ENCODE peak calls at places on chromosomes 6 and 20, in six cellular contexts. V, F, X, I, T and L are unnamed samples.
A peak's percentile ranks its signal among the peaks of the same experiment; 100 is the strongest.

GRCh38 chr6:114216789-114217467 is 125.9 kb downstream of the HS3ST5 start:
- DNase-seq in V (no peak), F (no peak), T (no peak), X (no peak), I (no peak), L (no peak)

GRCh38 chr6:71294121-71294523 is 5.5 kb downstream of the OGFRL1 start:
- DNase-seq in T (no peak), V (no peak), F (peak; percentile 24), I (no peak), X (no peak), L (no peak)

GRCh38 chr6:120990866-120991265 is 343.4 kb downstream of the TBC1D32 start:
- DNase-seq in F (no peak), I (no peak), V (no peak), X (no peak), T (no peak), L (no peak)

GRCh38 chr20:56465997-56466396 is 2.4 kb upstream of the RTF2 start:
- DNase-seq in X (no peak), V (no peak), F (no peak), T (no peak), I (no peak), L (peak; percentile 56)

GRCh38 chr6:150599199-150600002 is at the start of gene PLEKHG1:
- DNase-seq in T (no peak), V (peak; percentile 34), I (peak; percentile 32), F (peak; percentile 58), X (no peak), L (peak; percentile 70)

GRCh38 chr6:114024746-114025145 is 53.8 kb upstream of the HDAC2 start:
- DNase-seq in X (no peak), V (no peak), F (no peak), T (no peak), I (no peak), L (no peak)

GRCh38 chr6:154868143-154868594 is 126.9 kb upstream of the TIAM2 start:
- DNase-seq in F (peak; percentile 57), I (peak; percentile 42), X (peak; percentile 79), V (peak; percentile 35), T (no peak), L (peak; percentile 58)

GRCh38 chr6:110944681-110945151 is 13.8 kb upstream of the GTF3C6 start:
- DNase-seq in I (peak; percentile 26), T (peak; percentile 94), V (peak; percentile 70), X (peak; percentile 9), F (peak; percentile 39), L (peak; percentile 82)

GRCh38 chr20:50061151-50062005 is 51.6 kb downstream of the UBE2V1 start:
- DNase-seq in I (no peak), X (no peak), T (no peak), V (no peak), F (no peak), L (no peak)

GRCh38 chr20:47998736-47999135 is 213.5 kb upstream of the SULF2 start:
- DNase-seq in V (no peak), T (no peak), I (no peak), X (no peak), F (no peak), L (peak; percentile 95)

GRCh38 chr6:14001329-14002012 is 76.7 kb downstream of the RNF182 start:
- DNase-seq in V (peak; percentile 67), F (no peak), X (peak; percentile 19), I (no peak), T (no peak), L (no peak)

GRCh38 chr6:153038378-153038777 is 35.9 kb upstream of the MTRF1L start:
- DNase-seq in X (no peak), V (no peak), I (no peak), T (no peak), F (no peak), L (no peak)

GRCh38 chr6:76792394-76792793 is 670.9 kb downstream of the HTR1B start:
- DNase-seq in F (no peak), I (no peak), V (no peak), X (no peak), T (no peak), L (no peak)

GRCh38 chr6:113782641-113783040 is 74.5 kb upstream of the MARCKS start:
- DNase-seq in T (no peak), I (no peak), F (no peak), X (no peak), V (no peak), L (no peak)

GRCh38 chr20:58973866-58974265 is 7.2 kb upstream of the NELFCD start:
- DNase-seq in I (no peak), T (no peak), V (no peak), X (no peak), F (no peak), L (no peak)

GRCh38 chr6:4819706-4820283 is 43.6 kb downstream of the CDYL start:
- DNase-seq in F (no peak), X (no peak), V (no peak), T (no peak), I (no peak), L (no peak)

GRCh38 chr6:113017316-113017715 is 670.2 kb downstream of the RFPL4B start:
- DNase-seq in T (no peak), F (no peak), V (no peak), X (no peak), I (no peak), L (no peak)

GRCh38 chr6:77451466-77451865 is 11.8 kb downstream of the HTR1B start:
- DNase-seq in F (no peak), V (no peak), I (no peak), X (no peak), T (no peak), L (no peak)

GRCh38 chr6:13666194-13667105 is 45.2 kb downstream of the RANBP9 start:
- DNase-seq in T (no peak), V (no peak), I (no peak), F (no peak), X (no peak), L (no peak)

GRCh38 chr20:1808101-1808500 is 87.1 kb upstream of the SIRPA start:
- DNase-seq in T (no peak), I (no peak), F (no peak), X (no peak), V (no peak), L (no peak)

GRCh38 chr6:4253604-4254211 is 118.3 kb upstream of the ECI2 start:
- DNase-seq in X (peak; percentile 20), V (peak; percentile 18), F (peak; percentile 96), I (no peak), T (no peak), L (no peak)

GRCh38 chr6:170091000-170091638 is 199.8 kb downstream of the DLL1 start:
- DNase-seq in X (no peak), F (no peak), T (no peak), I (no peak), V (no peak), L (no peak)

GRCh38 chr6:31907158-31907813 is 5.4 kb upstream of the ZBTB12 start:
- DNase-seq in I (no peak), T (no peak), X (peak; percentile 86), V (no peak), F (no peak), L (peak; percentile 99)

GRCh38 chr6:6131492-6132109 is 124.9 kb upstream of the NRN1 start:
- DNase-seq in X (peak; percentile 53), I (peak; percentile 66), V (peak; percentile 3), F (peak; percentile 6), T (no peak), L (peak; percentile 36)

GRCh38 chr20:40600441-40601235 is 88.4 kb downstream of the MAFB start:
- DNase-seq in V (no peak), X (no peak), I (no peak), F (no peak), T (no peak), L (no peak)

GRCh38 chr6:49550413-49551125 is at the start of gene C6orf141:
- DNase-seq in X (no peak), F (peak; percentile 24), T (no peak), I (no peak), V (peak; percentile 60), L (no peak)

GRCh38 chr6:96152114-96152708 is 136.4 kb downstream of the FUT9 start:
- DNase-seq in I (no peak), V (no peak), T (no peak), X (no peak), F (no peak), L (no peak)

GRCh38 chr6:96153775-96154174 is 138.0 kb downstream of the FUT9 start:
- DNase-seq in V (no peak), I (no peak), X (no peak), T (no peak), F (no peak), L (no peak)

GRCh38 chr6:96151707-96152106 is 135.9 kb downstream of the FUT9 start:
- DNase-seq in I (no peak), V (no peak), F (no peak), T (no peak), X (no peak), L (no peak)

GRCh38 chr6:96156425-96156824 is 140.7 kb downstream of the FUT9 start:
- DNase-seq in X (no peak), F (no peak), T (no peak), I (no peak), V (no peak), L (no peak)

GRCh38 chr6:96157018-96157565 is 141.3 kb downstream of the FUT9 start:
- DNase-seq in X (peak; percentile 2), I (no peak), F (no peak), T (peak; percentile 28), V (no peak), L (no peak)
- TF ChIP-seq MYC in X (no peak), I (no peak), F (no peak), T (no peak), V (no peak), L (no peak)

GRCh38 chr6:167787896-167788530 is 38.7 kb upstream of the AFDN start:
- DNase-seq in F (no peak), I (peak; percentile 54), V (no peak), T (no peak), X (no peak), L (no peak)
- TF ChIP-seq MYC in F (no peak), I (no peak), V (no peak), T (no peak), X (no peak), L (no peak)

DNA sequence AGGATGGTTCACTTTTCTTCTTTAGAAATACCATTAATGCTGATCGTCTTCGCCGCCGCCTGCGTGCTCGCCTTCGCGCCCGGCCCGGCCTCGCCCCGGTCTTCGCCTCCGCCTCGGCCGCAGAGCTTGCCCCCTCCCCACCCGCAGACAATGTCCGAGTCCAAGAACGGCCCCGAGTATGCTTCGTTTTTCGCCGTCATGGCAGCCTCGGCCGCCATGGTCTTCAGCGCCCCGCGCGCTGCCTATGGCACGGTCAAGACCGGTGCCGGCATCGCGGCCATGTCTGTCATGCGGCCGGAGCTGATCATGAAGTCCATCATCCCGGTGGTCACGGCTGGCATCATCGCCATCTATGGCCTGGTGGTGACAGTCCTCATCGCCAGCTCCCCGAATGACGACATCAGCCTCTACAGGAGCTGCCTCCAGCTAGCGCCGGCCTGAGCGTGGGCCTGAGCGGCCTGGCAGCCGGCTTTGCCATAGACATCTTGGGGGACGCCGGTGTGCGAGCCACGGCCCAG is 4.7 kb upstream of the PRPH2 start:
- DNase-seq in F (peak; percentile 41), T (no peak), I (no peak), V (no peak), X (no peak), L (no peak)
- TF ChIP-seq MYC in F (no peak), T (no peak), I (no peak), V (no peak), X (no peak), L (no peak)

DNA sequence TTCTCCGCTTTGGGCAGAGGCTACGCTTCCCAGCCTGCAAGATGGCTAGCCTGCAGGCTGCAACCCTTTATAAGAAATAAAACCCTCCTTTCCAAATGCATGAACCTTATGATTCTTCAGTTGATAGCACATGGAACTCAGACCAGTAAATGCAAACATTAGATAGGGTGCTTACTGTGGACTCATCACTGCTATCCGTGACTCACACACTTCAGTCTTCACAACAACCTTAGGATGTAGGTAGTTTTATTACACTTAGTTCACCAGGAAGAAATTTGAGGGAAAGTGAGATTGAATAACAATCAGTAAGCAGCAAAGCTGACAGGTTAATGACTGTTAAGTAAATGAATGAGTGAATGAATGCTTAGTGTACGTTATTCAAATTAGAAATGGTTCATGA is 14.8 kb downstream of the ALDH8A1 start:
- DNase-seq in F (no peak), X (no peak), V (no peak), I (no peak), T (no peak), L (no peak)
- TF ChIP-seq MYC in F (no peak), X (no peak), V (no peak), I (no peak), T (no peak), L (no peak)